ENCODE peak calls at places on chromosomes 7 and 10, in eight cellular contexts. One of them, this sample, is unnamed.

GRCh38 chr10:27742926-27743735 is 2.5 kb downstream of the MKX start:
- DNase-seq in stimulated activated naive CD8-positive, alpha-beta T cell treated with anti-CD3 and anti-CD28 coated beads, Interleukin-15, Interleukin-2, amounts not matched to agents 100 U/mL and 50 U/mL, for 24 hours: peak
- DNase-seq in activated T-cell treated with anti-CD3 and anti-CD28 coated beads, Interleukin-2, amount 50 U/mL, for 48 hours: peak
- DNase-seq in Right ventricle myocardium inferior: peak
- DNase-seq in KG1: no peak
- DNase-seq in M059J: peak
- DNase-seq in GM04503: no peak
- DNase-seq in islet precursor cell: peak
- DNase-seq in this sample: no peak

GRCh38 chr7:76191783-76192240 is 9.9 kb upstream of the SRRM3 start:
- DNase-seq in stimulated activated naive CD8-positive, alpha-beta T cell treated with anti-CD3 and anti-CD28 coated beads, Interleukin-15, Interleukin-2, amounts not matched to agents 100 U/mL and 50 U/mL, for 24 hours: no peak
- DNase-seq in M059J: peak
- DNase-seq in Right ventricle myocardium inferior: no peak
- DNase-seq in GM04503: peak
- DNase-seq in islet precursor cell: peak
- DNase-seq in activated T-cell treated with anti-CD3 and anti-CD28 coated beads, Interleukin-2, amount 50 U/mL, for 48 hours: no peak
- DNase-seq in KG1: no peak
- DNase-seq in this sample: peak

GRCh38 chr7:144122876-144123275 is at the start of gene OR2A14:
- DNase-seq in activated T-cell treated with anti-CD3 and anti-CD28 coated beads, Interleukin-2, amount 50 U/mL, for 48 hours: no peak
- DNase-seq in islet precursor cell: no peak
- DNase-seq in GM04503: no peak
- DNase-seq in KG1: no peak
- DNase-seq in Right ventricle myocardium inferior: no peak
- DNase-seq in stimulated activated naive CD8-positive, alpha-beta T cell treated with anti-CD3 and anti-CD28 coated beads, Interleukin-15, Interleukin-2, amounts not matched to agents 100 U/mL and 50 U/mL, for 24 hours: no peak
- DNase-seq in M059J: no peak
- DNase-seq in this sample: no peak

GRCh38 chr10:26717476-26717875 is 20.0 kb downstream of the PDSS1 start:
- DNase-seq in Right ventricle myocardium inferior: no peak
- DNase-seq in KG1: no peak
- DNase-seq in M059J: no peak
- DNase-seq in stimulated activated naive CD8-positive, alpha-beta T cell treated with anti-CD3 and anti-CD28 coated beads, Interleukin-15, Interleukin-2, amounts not matched to agents 100 U/mL and 50 U/mL, for 24 hours: no peak
- DNase-seq in GM04503: no peak
- DNase-seq in activated T-cell treated with anti-CD3 and anti-CD28 coated beads, Interleukin-2, amount 50 U/mL, for 48 hours: no peak
- DNase-seq in islet precursor cell: no peak
- DNase-seq in this sample: no peak

GRCh38 chr7:107560898-107561516 is 2.7 kb downstream of the COG5 start:
- DNase-seq in M059J: no peak
- DNase-seq in KG1: no peak
- DNase-seq in islet precursor cell: no peak
- DNase-seq in GM04503: no peak
- DNase-seq in Right ventricle myocardium inferior: no peak
- DNase-seq in activated T-cell treated with anti-CD3 and anti-CD28 coated beads, Interleukin-2, amount 50 U/mL, for 48 hours: no peak
- DNase-seq in stimulated activated naive CD8-positive, alpha-beta T cell treated with anti-CD3 and anti-CD28 coated beads, Interleukin-15, Interleukin-2, amounts not matched to agents 100 U/mL and 50 U/mL, for 24 hours: no peak
- DNase-seq in this sample: peak

GRCh38 chr10:75547391-75548298 is 116.2 kb downstream of the LRMDA start:
- DNase-seq in M059J: peak
- DNase-seq in GM04503: peak
- DNase-seq in islet precursor cell: peak
- DNase-seq in KG1: no peak
- DNase-seq in Right ventricle myocardium inferior: no peak
- DNase-seq in activated T-cell treated with anti-CD3 and anti-CD28 coated beads, Interleukin-2, amount 50 U/mL, for 48 hours: no peak
- DNase-seq in stimulated activated naive CD8-positive, alpha-beta T cell treated with anti-CD3 and anti-CD28 coated beads, Interleukin-15, Interleukin-2, amounts not matched to agents 100 U/mL and 50 U/mL, for 24 hours: no peak
- DNase-seq in this sample: no peak

GRCh38 chr7:114026486-114027089 is 107.8 kb upstream of the PPP1R3A start:
- DNase-seq in activated T-cell treated with anti-CD3 and anti-CD28 coated beads, Interleukin-2, amount 50 U/mL, for 48 hours: no peak
- DNase-seq in GM04503: no peak
- DNase-seq in M059J: peak
- DNase-seq in Right ventricle myocardium inferior: no peak
- DNase-seq in islet precursor cell: no peak
- DNase-seq in KG1: peak
- DNase-seq in stimulated activated naive CD8-positive, alpha-beta T cell treated with anti-CD3 and anti-CD28 coated beads, Interleukin-15, Interleukin-2, amounts not matched to agents 100 U/mL and 50 U/mL, for 24 hours: no peak
- DNase-seq in this sample: no peak

GRCh38 chr10:113099431-113100298 is 149.6 kb downstream of the TCF7L2 start:
- DNase-seq in islet precursor cell: no peak
- DNase-seq in GM04503: no peak
- DNase-seq in KG1: no peak
- DNase-seq in M059J: no peak
- DNase-seq in activated T-cell treated with anti-CD3 and anti-CD28 coated beads, Interleukin-2, amount 50 U/mL, for 48 hours: no peak
- DNase-seq in Right ventricle myocardium inferior: no peak
- DNase-seq in stimulated activated naive CD8-positive, alpha-beta T cell treated with anti-CD3 and anti-CD28 coated beads, Interleukin-15, Interleukin-2, amounts not matched to agents 100 U/mL and 50 U/mL, for 24 hours: no peak
- DNase-seq in this sample: no peak

GRCh38 chr10:14880201-14880600 is 1.5 kb downstream of the SUV39H2 start:
- DNase-seq in M059J: no peak
- DNase-seq in activated T-cell treated with anti-CD3 and anti-CD28 coated beads, Interleukin-2, amount 50 U/mL, for 48 hours: no peak
- DNase-seq in GM04503: no peak
- DNase-seq in KG1: no peak
- DNase-seq in islet precursor cell: no peak
- DNase-seq in Right ventricle myocardium inferior: no peak
- DNase-seq in stimulated activated naive CD8-positive, alpha-beta T cell treated with anti-CD3 and anti-CD28 coated beads, Interleukin-15, Interleukin-2, amounts not matched to agents 100 U/mL and 50 U/mL, for 24 hours: no peak
- DNase-seq in this sample: no peak

GRCh38 chr10:121928528-121928884 is 675 bp upstream of the ATE1 start:
- DNase-seq in GM04503: no peak
- DNase-seq in M059J: peak
- DNase-seq in islet precursor cell: peak
- DNase-seq in Right ventricle myocardium inferior: no peak
- DNase-seq in stimulated activated naive CD8-positive, alpha-beta T cell treated with anti-CD3 and anti-CD28 coated beads, Interleukin-15, Interleukin-2, amounts not matched to agents 100 U/mL and 50 U/mL, for 24 hours: no peak
- DNase-seq in KG1: no peak
- DNase-seq in activated T-cell treated with anti-CD3 and anti-CD28 coated beads, Interleukin-2, amount 50 U/mL, for 48 hours: no peak
- DNase-seq in this sample: no peak

GRCh38 chr10:93420091-93420490 is 62.0 kb downstream of the MYOF start:
- DNase-seq in GM04503: peak
- DNase-seq in islet precursor cell: no peak
- DNase-seq in stimulated activated naive CD8-positive, alpha-beta T cell treated with anti-CD3 and anti-CD28 coated beads, Interleukin-15, Interleukin-2, amounts not matched to agents 100 U/mL and 50 U/mL, for 24 hours: no peak
- DNase-seq in M059J: no peak
- DNase-seq in Right ventricle myocardium inferior: no peak
- DNase-seq in activated T-cell treated with anti-CD3 and anti-CD28 coated beads, Interleukin-2, amount 50 U/mL, for 48 hours: no peak
- DNase-seq in KG1: no peak
- DNase-seq in this sample: no peak

GRCh38 chr10:132861884-132862461 is 76.0 kb upstream of the NKX6-2 start:
- DNase-seq in M059J: no peak
- DNase-seq in GM04503: no peak
- DNase-seq in activated T-cell treated with anti-CD3 and anti-CD28 coated beads, Interleukin-2, amount 50 U/mL, for 48 hours: no peak
- DNase-seq in Right ventricle myocardium inferior: peak
- DNase-seq in KG1: no peak
- DNase-seq in islet precursor cell: peak
- DNase-seq in stimulated activated naive CD8-positive, alpha-beta T cell treated with anti-CD3 and anti-CD28 coated beads, Interleukin-15, Interleukin-2, amounts not matched to agents 100 U/mL and 50 U/mL, for 24 hours: no peak
- DNase-seq in this sample: peak

GRCh38 chr10:102453502-102453901 is 2.2 kb upstream of the C10orf95 start:
- DNase-seq in GM04503: no peak
- DNase-seq in M059J: peak
- DNase-seq in stimulated activated naive CD8-positive, alpha-beta T cell treated with anti-CD3 and anti-CD28 coated beads, Interleukin-15, Interleukin-2, amounts not matched to agents 100 U/mL and 50 U/mL, for 24 hours: no peak
- DNase-seq in activated T-cell treated with anti-CD3 and anti-CD28 coated beads, Interleukin-2, amount 50 U/mL, for 48 hours: no peak
- DNase-seq in KG1: no peak
- DNase-seq in Right ventricle myocardium inferior: no peak
- DNase-seq in islet precursor cell: peak
- DNase-seq in this sample: no peak

GRCh38 chr10:96370575-96371157 is 11.9 kb upstream of the OPALIN start:
- DNase-seq in islet precursor cell: peak
- DNase-seq in Right ventricle myocardium inferior: no peak
- DNase-seq in activated T-cell treated with anti-CD3 and anti-CD28 coated beads, Interleukin-2, amount 50 U/mL, for 48 hours: peak
- DNase-seq in stimulated activated naive CD8-positive, alpha-beta T cell treated with anti-CD3 and anti-CD28 coated beads, Interleukin-15, Interleukin-2, amounts not matched to agents 100 U/mL and 50 U/mL, for 24 hours: peak
- DNase-seq in KG1: peak
- DNase-seq in M059J: peak
- DNase-seq in GM04503: no peak
- DNase-seq in this sample: peak

GRCh38 chr7:151936207-151936606 is 20.0 kb upstream of the GALNTL5 start:
- DNase-seq in GM04503: no peak
- DNase-seq in Right ventricle myocardium inferior: no peak
- DNase-seq in activated T-cell treated with anti-CD3 and anti-CD28 coated beads, Interleukin-2, amount 50 U/mL, for 48 hours: no peak
- DNase-seq in islet precursor cell: no peak
- DNase-seq in stimulated activated naive CD8-positive, alpha-beta T cell treated with anti-CD3 and anti-CD28 coated beads, Interleukin-15, Interleukin-2, amounts not matched to agents 100 U/mL and 50 U/mL, for 24 hours: no peak
- DNase-seq in M059J: peak
- DNase-seq in KG1: no peak
- DNase-seq in this sample: no peak

GRCh38 chr7:44275146-44275545 is 50.2 kb downstream of the CAMK2B start:
- DNase-seq in stimulated activated naive CD8-positive, alpha-beta T cell treated with anti-CD3 and anti-CD28 coated beads, Interleukin-15, Interleukin-2, amounts not matched to agents 100 U/mL and 50 U/mL, for 24 hours: no peak
- DNase-seq in KG1: no peak
- DNase-seq in islet precursor cell: no peak
- DNase-seq in M059J: no peak
- DNase-seq in GM04503: no peak
- DNase-seq in Right ventricle myocardium inferior: peak
- DNase-seq in activated T-cell treated with anti-CD3 and anti-CD28 coated beads, Interleukin-2, amount 50 U/mL, for 48 hours: no peak
- DNase-seq in this sample: no peak

GRCh38 chr10:73556855-73557254 is 34.3 kb downstream of the USP54 start:
- DNase-seq in KG1: no peak
- DNase-seq in stimulated activated naive CD8-positive, alpha-beta T cell treated with anti-CD3 and anti-CD28 coated beads, Interleukin-15, Interleukin-2, amounts not matched to agents 100 U/mL and 50 U/mL, for 24 hours: no peak
- DNase-seq in islet precursor cell: no peak
- DNase-seq in M059J: no peak
- DNase-seq in Right ventricle myocardium inferior: no peak
- DNase-seq in GM04503: no peak
- DNase-seq in activated T-cell treated with anti-CD3 and anti-CD28 coated beads, Interleukin-2, amount 50 U/mL, for 48 hours: no peak
- DNase-seq in this sample: no peak

This sample was measured in DND-41.